ENCODE peak calls at places on chromosome 16, in eight cellular contexts. One of them, this sample, is unnamed.

GRCh38 chr16:2162676-2163118 is 7.1 kb downstream of the TRAF7 start:
- DNase-seq in pulmonary artery endothelial cell: no peak
- DNase-seq in HFFc6: no peak
- DNase-seq in stomach: no peak
- DNase-seq in HEK293T: no peak
- DNase-seq in A673: no peak
- DNase-seq in cardiac fibroblast: no peak
- DNase-seq in NCI-H345: no peak
- DNase-seq in this sample: no peak

GRCh38 chr16:89534147-89534788 is 26.1 kb downstream of the SPG7 start:
- DNase-seq in stomach: no peak
- DNase-seq in HFFc6: peak; percentile 3
- DNase-seq in HEK293T: no peak
- DNase-seq in NCI-H345: no peak
- DNase-seq in pulmonary artery endothelial cell: no peak
- DNase-seq in cardiac fibroblast: peak; percentile 69
- DNase-seq in A673: peak; percentile 15
- DNase-seq in this sample: no peak

GRCh38 chr16:88355389-88356123 is 27.2 kb upstream of the ZNF469 start:
- DNase-seq in NCI-H345: no peak
- DNase-seq in HFFc6: no peak
- DNase-seq in pulmonary artery endothelial cell: no peak
- DNase-seq in cardiac fibroblast: no peak
- DNase-seq in A673: no peak
- DNase-seq in HEK293T: no peak
- DNase-seq in stomach: no peak
- DNase-seq in this sample: no peak

GRCh38 chr16:58656872-58657271 is 27.2 kb upstream of the CNOT1 start:
- DNase-seq in stomach: no peak
- DNase-seq in HEK293T: no peak
- DNase-seq in HFFc6: no peak
- DNase-seq in A673: no peak
- DNase-seq in pulmonary artery endothelial cell: no peak
- DNase-seq in NCI-H345: no peak
- DNase-seq in cardiac fibroblast: no peak
- DNase-seq in this sample: no peak

GRCh38 chr16:56956076-56956475 is 5.7 kb upstream of the CETP start:
- DNase-seq in stomach: no peak
- DNase-seq in pulmonary artery endothelial cell: no peak
- DNase-seq in HFFc6: no peak
- DNase-seq in cardiac fibroblast: no peak
- DNase-seq in NCI-H345: no peak
- DNase-seq in A673: no peak
- DNase-seq in HEK293T: no peak
- DNase-seq in this sample: no peak

GRCh38 chr16:49161191-49161590 is 120.4 kb downstream of the CBLN1 start:
- DNase-seq in HEK293T: no peak
- DNase-seq in HFFc6: no peak
- DNase-seq in pulmonary artery endothelial cell: no peak
- DNase-seq in A673: no peak
- DNase-seq in stomach: no peak
- DNase-seq in NCI-H345: no peak
- DNase-seq in cardiac fibroblast: no peak
- DNase-seq in this sample: no peak

GRCh38 chr16:89004209-89004831 is 27.3 kb upstream of the CBFA2T3 start:
- DNase-seq in HEK293T: peak; percentile 47
- DNase-seq in cardiac fibroblast: peak; percentile 34
- DNase-seq in pulmonary artery endothelial cell: peak; percentile 66
- DNase-seq in NCI-H345: no peak
- DNase-seq in HFFc6: peak; percentile 4
- DNase-seq in A673: peak; percentile 40
- DNase-seq in stomach: no peak
- DNase-seq in this sample: no peak

GRCh38 chr16:81780350-81780749 is 1.3 kb downstream of the PLCG2 start:
- DNase-seq in NCI-H345: no peak
- DNase-seq in HEK293T: no peak
- DNase-seq in pulmonary artery endothelial cell: no peak
- DNase-seq in stomach: no peak
- DNase-seq in HFFc6: no peak
- DNase-seq in cardiac fibroblast: no peak
- DNase-seq in A673: no peak
- DNase-seq in this sample: no peak

GRCh38 chr16:27918755-27919154 is 144.8 kb downstream of the GSG1L start:
- DNase-seq in NCI-H345: no peak
- DNase-seq in stomach: no peak
- DNase-seq in A673: peak; percentile 22
- DNase-seq in HEK293T: no peak
- DNase-seq in cardiac fibroblast: no peak
- DNase-seq in pulmonary artery endothelial cell: no peak
- DNase-seq in HFFc6: peak; percentile 20
- DNase-seq in this sample: no peak

GRCh38 chr16:56929639-56930038 is 2.3 kb upstream of the HERPUD1 start:
- DNase-seq in pulmonary artery endothelial cell: no peak
- DNase-seq in cardiac fibroblast: no peak
- DNase-seq in stomach: no peak
- DNase-seq in HFFc6: no peak
- DNase-seq in NCI-H345: no peak
- DNase-seq in HEK293T: no peak
- DNase-seq in A673: no peak
- DNase-seq in this sample: no peak

GRCh38 chr16:25157476-25157875 is 45.9 kb downstream of the LCMT1 start:
- DNase-seq in pulmonary artery endothelial cell: no peak
- DNase-seq in NCI-H345: no peak
- DNase-seq in stomach: no peak
- DNase-seq in HEK293T: no peak
- DNase-seq in cardiac fibroblast: no peak
- DNase-seq in HFFc6: no peak
- DNase-seq in A673: no peak
- DNase-seq in this sample: no peak

GRCh38 chr16:88781140-88782077 is 3.6 kb downstream of the PIEZO1 start:
- DNase-seq in HEK293T: no peak
- DNase-seq in A673: no peak
- DNase-seq in cardiac fibroblast: no peak
- DNase-seq in stomach: no peak
- DNase-seq in HFFc6: no peak
- DNase-seq in NCI-H345: no peak
- DNase-seq in pulmonary artery endothelial cell: no peak
- DNase-seq in this sample: no peak

GRCh38 chr16:75266738-75267630 is 15.6 kb upstream of the BCAR1 start:
- DNase-seq in stomach: no peak
- DNase-seq in pulmonary artery endothelial cell: no peak
- DNase-seq in NCI-H345: no peak
- DNase-seq in HEK293T: no peak
- DNase-seq in A673: no peak
- DNase-seq in cardiac fibroblast: no peak
- DNase-seq in HFFc6: no peak
- DNase-seq in this sample: no peak

GRCh38 chr16:59021751-59022150 is 287.6 kb upstream of the GOT2 start:
- DNase-seq in HEK293T: no peak
- DNase-seq in A673: no peak
- DNase-seq in HFFc6: peak; percentile 35
- DNase-seq in NCI-H345: no peak
- DNase-seq in pulmonary artery endothelial cell: no peak
- DNase-seq in cardiac fibroblast: no peak
- DNase-seq in stomach: no peak
- DNase-seq in this sample: peak; percentile 64

GRCh38 chr16:27113341-27113841 is 46.7 kb downstream of the C16orf82 start:
- DNase-seq in NCI-H345: no peak
- DNase-seq in HFFc6: no peak
- DNase-seq in pulmonary artery endothelial cell: no peak
- DNase-seq in A673: no peak
- DNase-seq in HEK293T: no peak
- DNase-seq in stomach: no peak
- DNase-seq in cardiac fibroblast: no peak
- DNase-seq in this sample: no peak

GRCh38 chr16:29729116-29729521 is 16.7 kb downstream of the C16orf54 start:
- DNase-seq in pulmonary artery endothelial cell: no peak
- DNase-seq in HFFc6: peak; percentile 47
- DNase-seq in stomach: no peak
- DNase-seq in NCI-H345: peak; percentile 45
- DNase-seq in HEK293T: peak; percentile 67
- DNase-seq in A673: peak; percentile 75
- DNase-seq in cardiac fibroblast: peak; percentile 72
- DNase-seq in this sample: peak; percentile 24

GRCh38 chr16:69732101-69732500 is 5.7 kb upstream of the NQO1 start:
- DNase-seq in stomach: no peak
- DNase-seq in A673: no peak
- DNase-seq in HEK293T: no peak
- DNase-seq in HFFc6: no peak
- DNase-seq in cardiac fibroblast: no peak
- DNase-seq in NCI-H345: no peak
- DNase-seq in pulmonary artery endothelial cell: no peak
- DNase-seq in this sample: no peak

GRCh38 chr16:30958164-30959083 is 870 bp downstream of the SETD1A start:
- DNase-seq in NCI-H345: peak; percentile 74
- DNase-seq in A673: no peak
- DNase-seq in HFFc6: peak; percentile 47
- DNase-seq in stomach: peak; percentile 56
- DNase-seq in cardiac fibroblast: peak; percentile 61
- DNase-seq in HEK293T: peak; percentile 83
- DNase-seq in pulmonary artery endothelial cell: no peak
- DNase-seq in this sample: no peak

GRCh38 chr16:3259097-3259496 is 2.7 kb upstream of the MEFV start:
- DNase-seq in A673: no peak
- DNase-seq in stomach: peak; percentile 43
- DNase-seq in pulmonary artery endothelial cell: no peak
- DNase-seq in cardiac fibroblast: peak; percentile 17
- DNase-seq in NCI-H345: no peak
- DNase-seq in HFFc6: no peak
- DNase-seq in HEK293T: no peak
- DNase-seq in this sample: no peak

GRCh38 chr16:57475711-57476339 is 10.5 kb downstream of the DOK4 start:
- DNase-seq in cardiac fibroblast: peak; percentile 63
- DNase-seq in NCI-H345: no peak
- DNase-seq in HEK293T: peak; percentile 82
- DNase-seq in A673: peak; percentile 49
- DNase-seq in HFFc6: no peak
- DNase-seq in pulmonary artery endothelial cell: peak; percentile 24
- DNase-seq in stomach: no peak
- DNase-seq in this sample: no peak

GRCh38 chr16:60740033-60740696 is 1296.1 kb downstream of the CDH8 start:
- DNase-seq in NCI-H345: no peak
- DNase-seq in A673: no peak
- DNase-seq in HEK293T: no peak
- DNase-seq in HFFc6: no peak
- DNase-seq in cardiac fibroblast: no peak
- DNase-seq in pulmonary artery endothelial cell: no peak
- DNase-seq in stomach: no peak
- DNase-seq in this sample: no peak

GRCh38 chr16:67215690-67216089 is 11.2 kb upstream of the TMEM208 start:
- DNase-seq in HFFc6: no peak
- DNase-seq in HEK293T: no peak
- DNase-seq in stomach: no peak
- DNase-seq in NCI-H345: no peak
- DNase-seq in A673: no peak
- DNase-seq in pulmonary artery endothelial cell: no peak
- DNase-seq in cardiac fibroblast: no peak
- DNase-seq in this sample: no peak

GRCh38 chr16:63981639-63982038 is 1140.2 kb downstream of the CDH11 start:
- DNase-seq in HFFc6: no peak
- DNase-seq in pulmonary artery endothelial cell: no peak
- DNase-seq in HEK293T: no peak
- DNase-seq in cardiac fibroblast: no peak
- DNase-seq in NCI-H345: no peak
- DNase-seq in stomach: no peak
- DNase-seq in A673: peak; percentile 93
- DNase-seq in this sample: no peak